ENCODE peak calls at places on chromosome 17, in six cellular contexts. O is GM12892, F is heart left ventricle, T is H54, W is ovary, M is esophagus squamous epithelium. K is an unnamed sample.
A peak's percentile ranks its signal among the peaks of the same experiment; 100 is the strongest.

GRCh38 chr17:1713160-1713877 is 3.1 kb upstream of the TLCD2 start:
- DNase-seq in T (no peak), M (no peak), O (no peak), W (no peak), F (no peak), K (no peak)

GRCh38 chr17:4968166-4968915 is 724 bp upstream of the SPAG7 start:
- DNase-seq in T (no peak), M (no peak), O (no peak), W (peak; percentile 43), F (peak; percentile 44), K (no peak)

GRCh38 chr17:57989011-57989345 is 924 bp upstream of the VEZF1 start:
- DNase-seq in T (no peak), W (no peak), M (no peak), F (peak; percentile 49), O (no peak), K (peak; percentile 31)

GRCh38 chr17:77829871-77830799 is 128.4 kb upstream of the TNRC6C start:
- DNase-seq in T (peak; percentile 76), M (no peak), W (no peak), O (no peak), F (peak; percentile 80), K (no peak)

GRCh38 chr17:36742267-36743000 is 141.1 kb downstream of the MRM1 start:
- DNase-seq in M (no peak), F (no peak), W (no peak), T (no peak), O (no peak), K (no peak)

GRCh38 chr17:76869878-76870714 is 1.9 kb downstream of the MGAT5B start:
- DNase-seq in O (no peak), T (no peak), M (no peak), F (no peak), W (no peak), K (no peak)

GRCh38 chr17:73759324-73760185 is 115.3 kb upstream of the SDK2 start:
- DNase-seq in T (no peak), W (no peak), O (no peak), M (no peak), F (no peak), K (no peak)

GRCh38 chr17:1905190-1905919 is 75.5 kb downstream of the RPA1 start:
- DNase-seq in F (no peak), O (no peak), T (no peak), M (no peak), W (no peak), K (no peak)

GRCh38 chr17:43536236-43537088 is 9.7 kb downstream of the ETV4 start:
- DNase-seq in M (no peak), W (no peak), F (no peak), O (no peak), T (peak; percentile 49), K (no peak)

GRCh38 chr17:57627591-57627990 is 117.5 kb downstream of the CCDC182 start:
- DNase-seq in W (no peak), M (no peak), O (no peak), F (no peak), T (no peak), K (no peak)

DNA sequence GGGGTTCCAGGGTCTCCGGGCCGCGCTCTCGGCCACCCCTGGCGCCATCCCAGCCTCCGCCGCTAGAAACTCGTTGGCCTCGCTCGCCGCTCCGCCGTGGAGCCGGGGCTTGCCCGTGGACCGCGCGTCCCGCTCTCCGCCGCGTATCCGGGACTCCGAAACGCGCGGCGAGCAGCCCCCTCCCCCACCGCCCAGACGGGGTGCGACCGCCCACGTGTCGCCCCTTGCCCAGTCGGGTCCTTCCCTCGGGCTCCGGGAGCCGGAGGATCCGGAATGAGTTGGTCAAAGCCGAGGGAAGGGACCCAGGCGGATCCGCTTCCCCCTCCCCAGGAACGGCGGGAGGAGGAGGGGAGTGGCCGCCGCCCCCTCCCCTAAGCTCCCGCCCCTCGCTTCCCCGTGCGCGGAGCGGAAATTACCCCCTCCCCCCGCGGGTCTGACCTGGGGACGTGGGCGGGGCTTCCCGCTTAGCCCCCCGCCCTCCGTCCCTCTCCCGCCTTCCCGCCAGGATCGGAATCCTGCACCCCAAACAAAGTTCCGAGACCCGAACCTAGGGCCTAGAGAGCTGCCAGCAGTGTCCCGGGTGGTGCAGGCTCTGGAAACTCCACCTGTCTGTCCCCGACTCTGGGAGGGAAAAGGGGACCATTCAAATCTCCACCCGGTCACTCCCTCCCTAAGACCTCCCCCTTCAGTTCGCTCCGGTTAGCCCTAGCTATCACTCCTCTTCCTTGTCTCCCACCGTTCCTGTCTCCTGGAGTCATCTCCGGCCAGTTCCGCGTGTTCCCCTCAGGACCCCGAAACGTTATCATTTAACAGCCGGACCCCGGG is 1.1 kb upstream of the IGF2BP1 start:
- DNase-seq in O (no peak), W (no peak), T (peak; percentile 86), F (no peak), M (no peak), K (no peak)
- TF ChIP-seq POLR2A in O (no peak), W (no peak), T (peak; percentile 74), F (no peak), M (no peak), K (no peak)

GRCh38 chr17:7222093-7222971 is 2.6 kb downstream of the ACADVL start:
- DNase-seq in M (no peak), T (no peak), W (no peak), F (no peak), O (no peak), K (no peak)
- TF ChIP-seq POLR2A in M (no peak), T (no peak), W (no peak), F (no peak), O (peak; percentile 8), K (no peak)

DNA sequence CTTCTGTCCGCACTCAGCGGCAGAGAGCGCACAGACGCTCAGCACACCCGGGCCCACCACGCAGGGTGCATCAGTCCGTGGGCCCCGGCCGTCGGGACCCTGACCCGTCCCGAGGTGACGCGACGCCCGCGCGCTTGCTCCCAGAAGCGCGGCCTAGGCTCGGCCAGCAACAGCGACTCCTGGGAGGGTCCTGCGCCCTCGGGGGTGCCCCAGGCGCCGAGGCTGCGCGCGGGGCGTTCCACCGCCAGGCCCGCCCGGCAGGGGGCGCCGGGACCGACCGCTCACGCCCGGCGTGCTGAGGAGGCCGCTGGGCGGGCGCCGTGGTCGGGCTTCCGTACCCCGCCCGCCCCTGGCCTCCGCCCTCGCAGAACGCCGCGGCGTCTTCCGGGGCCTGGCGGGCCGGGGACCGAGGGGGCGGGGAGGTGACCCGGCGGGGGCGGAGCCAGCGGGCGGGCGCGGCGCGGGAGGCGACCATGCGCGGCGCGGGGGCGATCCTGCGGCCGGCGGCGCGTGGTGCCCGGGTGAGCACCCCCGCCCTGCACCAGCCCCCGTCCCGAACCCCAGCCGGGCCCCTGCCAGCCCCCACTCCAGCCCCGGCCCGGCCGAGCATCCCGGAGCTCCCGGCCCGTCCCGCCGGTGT is at the start of gene CISD3:
- DNase-seq in T (peak; percentile 92), W (peak; percentile 83), O (peak; percentile 94), M (no peak), F (peak; percentile 91), K (peak; percentile 91)
- TF ChIP-seq POLR2A in T (peak; percentile 25), W (peak; percentile 19), O (peak; percentile 38), M (no peak), F (no peak), K (no peak)

GRCh38 chr17:59707971-59708425 is 544 bp downstream of the VMP1 start:
- DNase-seq in W (no peak), O (no peak), F (no peak), T (no peak), M (no peak), K (no peak)

GRCh38 chr17:59702304-59702703 is 4.9 kb downstream of the PTRH2 start:
- DNase-seq in W (no peak), M (no peak), F (no peak), T (no peak), O (no peak), K (no peak)

GRCh38 chr17:59711936-59712335 is 4.5 kb downstream of the VMP1 start:
- DNase-seq in M (no peak), F (no peak), O (no peak), W (no peak), T (no peak), K (no peak)

GRCh38 chr17:59706900-59707181 is 389 bp downstream of the PTRH2 start:
- DNase-seq in O (no peak), W (no peak), F (no peak), T (no peak), M (no peak), K (no peak)

GRCh38 chr17:59707182-59707970 is at the start of the genes PTRH2 and VMP1:
- DNase-seq in O (peak; percentile 88), M (peak; percentile 74), F (peak; percentile 97), T (peak; percentile 87), W (peak; percentile 97), K (peak; percentile 98)
- TF ChIP-seq POLR2A in O (peak; percentile 98), M (no peak), F (peak; percentile 63), T (peak; percentile 76), W (peak; percentile 76), K (peak; percentile 79)

DNA sequence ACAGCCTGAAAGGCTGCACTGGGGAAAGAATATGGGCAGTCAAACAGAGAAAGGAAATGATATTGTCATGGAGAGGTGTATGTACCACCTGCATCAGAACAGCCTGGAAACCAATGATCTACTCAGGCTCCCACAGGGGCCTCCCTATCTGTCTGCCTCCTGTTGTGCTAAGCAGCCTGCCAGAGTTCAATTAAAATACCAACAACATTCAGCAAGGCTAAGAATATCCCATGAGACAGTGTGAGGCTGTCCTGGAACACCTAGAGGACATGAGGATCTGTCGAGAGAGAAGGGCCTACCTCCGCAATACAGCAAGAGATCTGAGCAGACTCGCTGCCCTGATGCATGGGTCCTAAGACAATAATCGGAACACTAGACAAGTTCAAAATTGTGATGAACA is 8.4 kb downstream of the FXR2 start:
- DNase-seq in M (no peak), F (no peak), O (no peak), W (no peak), T (no peak), K (no peak)
- TF ChIP-seq POLR2A in M (no peak), F (no peak), O (no peak), W (no peak), T (no peak), K (no peak)

GRCh38 chr17:13288248-13288647 is 270.4 kb upstream of the ELAC2 start:
- DNase-seq in F (no peak), M (no peak), O (no peak), W (no peak), T (no peak), K (no peak)
- TF ChIP-seq POLR2A in F (no peak), M (no peak), O (no peak), W (no peak), T (no peak), K (no peak)

GRCh38 chr17:81933178-81933699 is 3.9 kb downstream of the PYCR1 start:
- DNase-seq in O (no peak), T (no peak), F (no peak), M (no peak), W (no peak), K (no peak)

GRCh38 chr17:81931557-81932332 is 4.2 kb upstream of the MAFG start:
- DNase-seq in M (no peak), W (no peak), T (no peak), O (no peak), F (no peak), K (no peak)

GRCh38 chr17:81931189-81931556 is 3.6 kb upstream of the MAFG start:
- DNase-seq in F (no peak), O (no peak), M (no peak), W (no peak), T (no peak), K (no peak)

GRCh38 chr17:81934098-81934757 is 2.9 kb downstream of the PYCR1 start:
- DNase-seq in M (no peak), F (no peak), W (no peak), T (no peak), O (no peak), K (no peak)

GRCh38 chr17:81932333-81932983 is 4.6 kb downstream of the PYCR1 start:
- DNase-seq in M (no peak), W (no peak), F (no peak), O (no peak), T (no peak), K (no peak)
- TF ChIP-seq POLR2A in M (no peak), W (no peak), F (no peak), O (no peak), T (peak; percentile 8), K (no peak)